ENCODE peak calls at places on chromosome 18, in seven cellular contexts. F is sigmoid colon, Q is RWPE2, U is cardiac fibroblast, M is dorsolateral prefrontal cortex, R is cardiac muscle cell, Z is left ventricle myocardium inferior. G is an unnamed sample.

GRCh38 chr18:32909798-32910561 is 137.2 kb upstream of the KLHL14 start:
- DNase-seq in F (no peak), Q (no peak), U (no peak), M (no peak), R (no peak), Z (no peak), G (no peak)

GRCh38 chr18:8601277-8602032 is 7.8 kb upstream of the RAB12 start:
- DNase-seq in F (no peak), Q (no peak), U (no peak), M (no peak), R (peak; percentile 24), Z (no peak), G (no peak)

GRCh38 chr18:56488739-56489138 is 149.7 kb downstream of the TXNL1 start:
- DNase-seq in F (no peak), Q (no peak), U (no peak), M (no peak), R (no peak), Z (no peak), G (no peak)

GRCh38 chr18:22307528-22307927 is 110.2 kb downstream of the CTAGE1 start:
- DNase-seq in F (no peak), Q (no peak), U (no peak), M (no peak), R (no peak), Z (no peak), G (no peak)

GRCh38 chr18:13137939-13138821 is 80.4 kb upstream of the LDLRAD4 start:
- DNase-seq in F (peak; percentile 89), Q (no peak), U (peak; percentile 66), M (no peak), R (peak; percentile 36), Z (peak; percentile 44), G (no peak)

GRCh38 chr18:31661965-31662364 is 22.4 kb downstream of the B4GALT6 start:
- DNase-seq in F (no peak), Q (no peak), U (peak; percentile 64), M (no peak), R (peak; percentile 80), Z (no peak), G (peak; percentile 78)

GRCh38 chr18:74496508-74497307 is 545 bp downstream of the CNDP2 start:
- DNase-seq in F (peak; percentile 85), Q (no peak), U (peak; percentile 62), M (peak; percentile 60), R (peak; percentile 65), Z (peak; percentile 68), G (no peak)

GRCh38 chr18:57951110-57951796 is 92.8 kb upstream of the NEDD4L start:
- DNase-seq in F (no peak), Q (no peak), U (peak; percentile 19), M (no peak), R (no peak), Z (no peak), G (no peak)

GRCh38 chr18:2218101-2218500 is 353.2 kb downstream of the METTL4 start:
- DNase-seq in F (no peak), Q (no peak), U (no peak), M (no peak), R (peak; percentile 9), Z (no peak), G (no peak)

GRCh38 chr18:48161911-48162698 is 231.6 kb upstream of the SMAD2 start:
- DNase-seq in F (peak; percentile 72), Q (no peak), U (no peak), M (no peak), R (no peak), Z (no peak), G (no peak)

GRCh38 chr18:62187543-62188378 is 706 bp downstream of the RELCH start:
- DNase-seq in F (no peak), Q (peak; percentile 38), U (peak; percentile 29), M (no peak), R (peak; percentile 27), Z (no peak), G (peak; percentile 8)

GRCh38 chr18:75475228-75475627 is 47.7 kb upstream of the SMIM21 start:
- DNase-seq in F (no peak), Q (no peak), U (peak; percentile 90), M (no peak), R (peak; percentile 88), Z (no peak), G (peak; percentile 55)

GRCh38 chr18:61292280-61292679 is 41.0 kb upstream of the CDH20 start:
- DNase-seq in F (no peak), Q (no peak), U (no peak), M (no peak), R (no peak), Z (no peak), G (no peak)

GRCh38 chr18:61464551-61465102 is 131.4 kb downstream of the CDH20 start:
- DNase-seq in F (no peak), Q (no peak), U (peak; percentile 7), M (no peak), R (no peak), Z (no peak), G (peak; percentile 68)

GRCh38 chr18:48795696-48796095 is 155.1 kb downstream of the SMAD7 start:
- DNase-seq in F (no peak), Q (no peak), U (no peak), M (no peak), R (no peak), Z (no peak), G (no peak)

GRCh38 chr18:58723810-58724602 is 52.7 kb downstream of the MALT1 start:
- DNase-seq in F (no peak), Q (no peak), U (peak; percentile 21), M (no peak), R (peak; percentile 45), Z (no peak), G (no peak)

GRCh38 chr18:48940854-48941531 is 9.8 kb downstream of the SMAD7 start:
- DNase-seq in F (no peak), Q (no peak), U (no peak), M (no peak), R (no peak), Z (no peak), G (no peak)

GRCh38 chr18:9328776-9329175 is 5.8 kb upstream of the TWSG1 start:
- DNase-seq in F (no peak), Q (no peak), U (peak; percentile 57), M (no peak), R (no peak), Z (no peak), G (no peak)

GRCh38 chr18:28494151-28494550 is 317.2 kb upstream of the CDH2 start:
- DNase-seq in F (no peak), Q (no peak), U (peak; percentile 27), M (no peak), R (peak; percentile 67), Z (no peak), G (no peak)

GRCh38 chr18:43572165-43572564 is 294.9 kb upstream of the SYT4 start:
- DNase-seq in F (no peak), Q (no peak), U (no peak), M (no peak), R (no peak), Z (no peak), G (no peak)

GRCh38 chr18:13577091-13577697 is 149.2 kb downstream of the FAM210A start:
- DNase-seq in F (no peak), Q (no peak), U (peak; percentile 16), M (no peak), R (peak; percentile 29), Z (no peak), G (peak; percentile 11)

GRCh38 chr18:49076767-49077166 is 126.0 kb upstream of the SMAD7 start:
- DNase-seq in F (no peak), Q (no peak), U (no peak), M (no peak), R (no peak), Z (no peak), G (no peak)

GRCh38 chr18:10851824-10852225 is 297.5 kb downstream of the PIEZO2 start:
- DNase-seq in F (no peak), Q (no peak), U (peak; percentile 79), M (no peak), R (peak; percentile 85), Z (no peak), G (peak; percentile 60)

GRCh38 chr18:37403100-37403781 is 162.4 kb downstream of the CELF4 start:
- DNase-seq in F (no peak), Q (no peak), U (peak; percentile 41), M (no peak), R (peak; percentile 91), Z (peak; percentile 46), G (no peak)
- H3K4me3 ChIP-seq in F (no peak overlapping the region), Q (no peak overlapping the region), U (no peak overlapping the region), M (no peak overlapping the region), R (no peak overlapping the region), Z (no peak overlapping the region), G (no peak overlapping the region)

GRCh38 chr18:79962835-79963657 is 1.4 kb upstream of the HSBP1L1 start:
- DNase-seq in F (peak; percentile 43), Q (no peak), U (no peak), M (peak; percentile 50), R (no peak), Z (no peak), G (no peak)
- TF ChIP-seq CTCF in F (no peak), Q (no peak), U (no peak), M (no peak), R (no peak), Z (no peak), G (no peak)

GRCh38 chr18:69949538-69949936 is 1.9 kb upstream of the CD226 start:
- DNase-seq in F (no peak), Q (no peak), U (no peak), M (no peak), R (no peak), Z (no peak), G (no peak)
- H3K4me3 ChIP-seq in F (no peak overlapping the region), Q (no peak overlapping the region), U (no peak overlapping the region), M (no peak overlapping the region), R (no peak overlapping the region), Z (peak overlapping the region; percentile 40), G (no peak overlapping the region)

GRCh38 chr18:37294951-37295350 is 270.6 kb downstream of the CELF4 start:
- DNase-seq in F (no peak), Q (no peak), U (no peak), M (no peak), R (peak; percentile 52), Z (no peak), G (no peak)
- TF ChIP-seq CTCF in F (no peak), Q (peak; percentile 12), U (no peak), M (peak; percentile 8), R (peak; percentile 67), Z (no peak), G (peak; percentile 22)

G was measured in astrocyte of the cerebellum.